ENCODE peak calls at places on chromosomes 16 and 17, in four cellular contexts. X, P, E and J are unnamed samples. For H3K4me1, the result is how much of the 10 kb centered on the place peaks cover.

GRCh38 chr17:9768381-9768934 is 22.9 kb downstream of the DHRS7C start:
- DNase-seq in P (no peak), E (no peak), X (peak), J (peak)

GRCh38 chr17:68981288-68981687 is 26.1 kb upstream of the ABCA8 start:
- DNase-seq in P (no peak), X (no peak), E (no peak), J (no peak)

GRCh38 chr17:47676199-47676472 is 17.8 kb upstream of the TBKBP1 start:
- DNase-seq in X (no peak), E (no peak), P (no peak), J (no peak)

GRCh38 chr16:2905241-2905987 is 6.3 kb upstream of the FLYWCH1 start:
- DNase-seq in E (peak), X (peak), P (peak), J (peak)

GRCh38 chr16:22360963-22361659 is 13.3 kb downstream of the CDR2 start:
- DNase-seq in X (no peak), E (no peak), P (no peak), J (no peak)

GRCh38 chr17:80218391-80218790 is 1.7 kb downstream of the SGSH start:
- DNase-seq in E (no peak), P (peak), X (no peak), J (no peak)

GRCh38 chr17:76491271-76492184 is 9.7 kb downstream of the RHBDF2 start:
- DNase-seq in X (peak), E (no peak), P (peak), J (no peak)

GRCh38 chr16:19227643-19228042 is 57.9 kb upstream of the CLEC19A start:
- DNase-seq in P (no peak), X (no peak), E (no peak), J (no peak)

GRCh38 chr17:13160281-13160680 is 142.5 kb upstream of the ELAC2 start:
- DNase-seq in P (no peak), E (no peak), X (no peak), J (no peak)

GRCh38 chr16:3689731-3690130 is 27.6 kb downstream of the TRAP1 start:
- DNase-seq in P (peak), X (no peak), E (no peak), J (no peak)

GRCh38 chr16:4015275-4015990 is 100.8 kb downstream of the ADCY9 start:
- DNase-seq in X (no peak), P (no peak), E (no peak), J (no peak)

GRCh38 chr16:74608944-74609343 is 2.0 kb upstream of the GLG1 start:
- DNase-seq in P (no peak), E (peak), X (no peak), J (peak)

GRCh38 chr17:79424471-79425185 is 186.2 kb downstream of the RBFOX3 start:
- DNase-seq in P (no peak), X (no peak), E (no peak), J (no peak)

GRCh38 chr16:8850279-8850885 is 18.4 kb downstream of the CARHSP1 start:
- DNase-seq in P (peak), E (no peak), X (no peak), J (no peak)

GRCh38 chr17:29059281-29059680 is 16.3 kb downstream of the PIPOX start:
- DNase-seq in E (no peak), X (no peak), P (no peak), J (no peak)

GRCh38 chr16:16871196-16871595 is 492.3 kb downstream of the NPIPA7 start:
- DNase-seq in E (no peak), X (no peak), P (no peak), J (no peak)

GRCh38 chr17:21453144-21453982 is 77.2 kb downstream of the KCNJ12 start:
- DNase-seq in E (no peak), P (peak), X (no peak), J (no peak)

GRCh38 chr16:24728011-24728410 is 1.4 kb upstream of the TNRC6A start:
- DNase-seq in P (no peak), E (no peak), X (no peak), J (no peak)

GRCh38 chr17:79730769-79731483 is at the start of gene ENPP7:
- DNase-seq in E (no peak), P (peak), X (no peak), J (no peak)

GRCh38 chr16:59044616-59045015 is 310.5 kb upstream of the GOT2 start:
- DNase-seq in E (no peak), X (no peak), P (no peak), J (no peak)

GRCh38 chr16:55294947-55295346 is 29.1 kb upstream of the IRX6 start:
- DNase-seq in E (no peak), P (no peak), X (no peak), J (no peak)

GRCh38 chr17:66580178-66580577 is 254.7 kb upstream of the CACNG5 start:
- DNase-seq in P (no peak), E (no peak), X (no peak), J (no peak)

GRCh38 chr17:82943751-82944150 is 103.9 kb upstream of the ZNF750 start:
- DNase-seq in E (no peak), X (no peak), P (peak), J (no peak)

GRCh38 chr17:82382933-82383255 is 11.3 kb downstream of the UTS2R start:
- DNase-seq in X (no peak), P (peak), E (no peak), J (no peak)

GRCh38 chr16:71788578-71788977 is 20.1 kb downstream of the AP1G1 start:
- DNase-seq in X (no peak), P (no peak), E (no peak), J (no peak)

GRCh38 chr16:73068546-73069401 is 20.8 kb upstream of the ZFHX3 start:
- DNase-seq in X (no peak), P (no peak), E (no peak), J (no peak)

GRCh38 chr17:81083125-81083765 is 48.3 kb downstream of the BAIAP2 start:
- DNase-seq in P (no peak), E (no peak), X (no peak), J (no peak)

GRCh38 chr16:79171504-79172240 is 428.9 kb downstream of the MAF start:
- DNase-seq in X (no peak), E (no peak), P (no peak), J (no peak)

GRCh38 chr17:38329808-38330730 is 13.7 kb downstream of the GPR179 start:
- DNase-seq in X (no peak), P (peak), E (no peak), J (no peak)

GRCh38 chr16:13390093-13390985 is 488.9 kb downstream of the SHISA9 start:
- DNase-seq in E (no peak), X (peak), P (no peak), J (no peak)

GRCh38 chr16:4944333-4945281 is 7.7 kb upstream of the PPL start:
- DNase-seq in X (no peak), E (no peak), P (peak), J (no peak)

GRCh38 chr16:12617401-12617819 is 186.3 kb downstream of the CPPED1 start:
- DNase-seq in P (no peak), E (no peak), X (no peak), J (no peak)

GRCh38 chr16:67673712-67674580 is 7.3 kb downstream of the C16orf86 start:
- DNase-seq in P (peak), X (no peak), E (no peak), J (no peak)

GRCh38 chr17:78802008-78802407 is 19.9 kb upstream of the CYTH1 start:
- DNase-seq in E (no peak), X (no peak), P (no peak), J (no peak)

DNA sequence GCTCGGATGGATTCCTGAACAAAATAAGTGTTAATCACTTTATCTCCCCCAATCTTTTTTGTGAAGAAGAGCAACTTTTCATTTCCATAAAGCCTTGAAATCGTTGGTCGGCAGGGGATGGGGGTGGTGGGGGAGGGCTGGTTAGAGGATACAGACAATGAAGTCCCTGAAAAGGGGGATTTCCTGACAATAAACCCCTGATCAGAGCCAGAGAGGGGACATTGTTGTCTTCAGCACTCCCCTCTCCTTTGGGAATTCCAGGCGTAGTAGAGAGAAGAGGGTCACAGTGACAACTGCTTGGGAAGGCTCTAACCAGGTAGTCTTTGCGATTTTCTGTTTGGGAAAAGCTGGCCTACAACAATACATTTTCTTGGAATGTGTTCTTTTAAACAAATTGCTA is 20.5 kb downstream of the TOX3 start:
- DNase-seq in P (no peak), X (no peak), E (no peak), J (no peak)
- H3K4me1 ChIP-seq in P (under half), X (under half), E (under half), J (under half)

GRCh38 chr16:27498426-27498825 is 51.3 kb downstream of the GTF3C1 start:
- DNase-seq in P (no peak), X (no peak), E (no peak), J (no peak)

GRCh38 chr16:27499659-27500055 is 50.1 kb downstream of the GTF3C1 start:
- DNase-seq in P (no peak), X (no peak), E (no peak), J (no peak)

GRCh38 chr16:27498020-27498419 is 51.7 kb downstream of the GTF3C1 start:
- DNase-seq in X (no peak), E (no peak), P (no peak), J (no peak)

GRCh38 chr16:27498916-27499658 is 50.6 kb downstream of the GTF3C1 start:
- DNase-seq in X (no peak), P (no peak), E (no peak), J (no peak)

GRCh38 chr16:27500801-27501200 is 48.9 kb downstream of the GTF3C1 start:
- DNase-seq in P (no peak), X (no peak), E (no peak), J (no peak)
- H3K4me1 ChIP-seq in P (under half), X (under half), E (under half), J (under half)

GRCh38 chr16:57144027-57144426 is 41.8 kb downstream of the PSME3IP1 start:
- DNase-seq in X (no peak), P (no peak), E (no peak), J (no peak)
- H3K4me1 ChIP-seq in X (half or more), P (under half), E (under half), J (under half)

DNA sequence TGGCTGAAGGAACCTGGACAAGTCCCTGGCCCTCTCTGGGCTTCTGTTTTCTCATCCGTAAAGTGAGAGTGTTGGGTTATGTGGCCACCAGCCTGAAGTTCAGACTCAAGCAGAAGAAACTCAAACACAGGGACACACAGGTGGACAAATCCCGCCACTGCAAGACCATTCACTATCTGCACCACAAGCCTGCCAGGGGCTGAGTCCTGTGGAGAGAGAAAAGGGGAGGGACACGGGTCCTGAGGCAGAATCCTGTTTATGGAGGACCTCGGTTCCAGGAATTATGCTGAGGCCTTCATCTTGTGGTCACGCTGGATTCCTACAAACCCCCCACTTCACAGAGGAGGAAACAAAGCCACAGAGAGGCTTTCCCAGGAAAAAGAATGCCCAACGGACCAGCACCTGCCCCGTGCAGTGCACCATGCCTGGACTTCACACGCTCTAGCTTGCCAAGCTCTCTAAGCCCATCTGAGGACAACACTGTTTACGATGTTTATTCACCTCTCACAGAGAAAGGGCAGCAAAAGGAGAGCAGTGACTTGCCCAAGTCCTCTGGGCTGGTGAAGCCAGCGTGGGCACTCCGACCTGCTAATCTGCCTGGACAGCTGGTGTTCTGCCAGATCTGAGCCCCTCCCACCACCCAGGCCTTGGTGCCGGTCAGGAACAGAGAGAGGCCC is 1.3 kb upstream of the SLC4A1 start:
- DNase-seq in X (no peak), P (no peak), E (no peak), J (no peak)
- H3K4me1 ChIP-seq in X (under half), P (under half), E (under half), J (under half)

DNA sequence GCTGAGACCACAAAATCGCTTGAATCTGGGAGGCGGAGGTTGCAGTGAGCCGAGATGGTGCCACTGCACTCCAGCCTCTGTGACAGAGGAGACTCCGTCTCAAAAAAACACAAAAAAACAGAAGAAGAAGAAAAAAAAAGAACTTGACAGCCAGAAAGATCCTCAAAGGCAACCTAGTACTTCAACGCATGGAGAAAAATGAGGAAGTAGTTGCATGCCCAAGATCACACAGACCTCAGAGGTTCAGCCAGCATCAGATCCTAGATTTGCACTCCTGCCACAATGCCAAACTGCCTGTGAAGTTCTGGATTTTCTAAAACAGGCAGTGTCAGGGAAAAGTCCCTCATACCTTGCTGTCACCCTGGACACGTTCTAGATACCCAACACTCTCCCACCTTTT is 1.5 kb downstream of the ATPAF2 start:
- DNase-seq in X (peak), P (no peak), E (no peak), J (no peak)
- H3K4me1 ChIP-seq in X (under half), P (under half), E (under half), J (under half)

DNA sequence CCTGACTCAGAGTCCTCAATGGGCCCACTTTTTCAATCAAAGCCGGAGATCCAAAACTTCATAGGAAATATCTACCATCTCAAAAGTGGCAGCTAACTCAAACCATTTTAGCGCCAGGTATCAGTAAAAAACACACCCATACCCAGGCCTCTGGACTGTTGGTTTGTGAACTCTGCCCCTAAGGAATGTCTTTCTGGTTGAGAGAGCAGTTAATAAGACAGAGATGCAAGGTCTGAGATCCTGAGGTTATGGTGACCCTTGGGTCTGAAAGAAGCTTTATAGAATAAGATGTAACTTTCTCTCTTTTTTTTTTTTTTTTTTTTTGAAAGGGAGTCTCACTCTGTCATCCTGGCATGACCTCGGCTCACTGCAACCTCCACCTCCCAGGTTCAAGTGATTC is 350.5 kb downstream of the SOX9 start:
- DNase-seq in X (no peak), E (no peak), P (no peak), J (no peak)
- H3K4me1 ChIP-seq in X (under half), E (under half), P (under half), J (under half)

GRCh38 chr17:6512552-6512951 is 43.8 kb downstream of the PITPNM3 start:
- DNase-seq in X (no peak), E (no peak), P (no peak), J (no peak)
- H3K4me1 ChIP-seq in X (under half), E (under half), P (under half), J (under half)

GRCh38 chr16:31877876-31878642 is 4.5 kb downstream of the ZNF267 start:
- DNase-seq in P (no peak), X (no peak), E (no peak), J (no peak)

GRCh38 chr16:31876955-31877828 is 3.6 kb downstream of the ZNF267 start:
- DNase-seq in P (no peak), X (no peak), E (peak), J (peak)

GRCh38 chr16:31875112-31875803 is 1.7 kb downstream of the ZNF267 start:
- DNase-seq in X (peak), P (no peak), E (no peak), J (no peak)

GRCh38 chr16:31879937-31880321 is 6.3 kb downstream of the ZNF267 start:
- DNase-seq in X (no peak), E (no peak), P (no peak), J (no peak)

DNA sequence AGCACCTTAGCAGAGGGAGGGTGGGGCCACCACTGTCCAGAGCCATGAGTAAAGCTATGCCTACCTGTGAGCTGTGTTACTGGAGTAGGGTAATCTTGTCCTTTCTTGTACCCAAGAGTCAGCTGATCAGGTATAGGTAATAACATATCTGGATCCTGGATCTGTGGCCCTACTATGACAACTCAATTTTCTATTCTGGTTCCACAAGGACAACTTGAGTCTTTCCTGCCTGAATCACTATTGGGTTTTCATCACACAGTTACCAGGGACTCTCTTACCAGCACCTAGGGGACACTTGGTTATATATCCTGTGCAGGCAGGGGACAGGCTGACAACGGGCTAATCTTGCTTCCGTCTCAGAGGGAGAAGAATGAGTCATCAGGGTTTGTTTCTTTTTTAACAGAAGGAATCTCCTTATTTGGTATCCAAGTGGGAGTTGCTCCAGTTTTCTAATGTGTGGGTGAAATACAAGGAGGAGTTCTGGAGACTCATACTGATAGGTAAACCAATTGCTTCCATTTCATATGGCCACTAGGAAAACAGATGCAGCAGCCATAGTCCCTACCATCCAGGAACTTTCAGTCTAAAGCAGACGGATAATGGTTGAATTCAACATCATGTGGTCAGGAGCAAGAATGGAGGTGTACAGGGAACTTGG is 6.8 kb downstream of the ZNF267 start:
- DNase-seq in E (peak), X (no peak), P (no peak), J (peak)
- H3K4me1 ChIP-seq in E (under half), X (under half), P (under half), J (half or more)

DNA sequence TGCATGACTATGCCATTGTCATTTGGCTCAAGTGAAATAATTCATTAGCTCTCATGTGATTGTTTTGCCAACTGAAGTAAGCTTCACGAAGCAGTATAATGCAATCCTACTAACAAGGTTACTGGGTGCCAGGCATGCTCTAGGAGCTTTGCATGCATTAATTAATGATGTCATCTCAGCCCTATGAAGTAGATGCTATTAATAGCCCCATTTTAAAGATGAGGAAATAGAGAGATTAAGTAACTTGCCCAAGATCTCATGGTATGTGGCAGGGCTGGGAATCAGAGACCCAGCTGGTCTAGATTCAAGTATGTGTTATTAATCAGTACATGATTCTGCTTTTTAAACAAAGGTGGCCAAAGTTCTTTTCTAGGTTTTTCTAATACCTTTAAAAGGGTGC is 14.1 kb downstream of the KRT39 start:
- DNase-seq in E (no peak), P (no peak), X (no peak), J (no peak)
- H3K4me1 ChIP-seq in E (under half), P (under half), X (under half), J (under half)

DNA sequence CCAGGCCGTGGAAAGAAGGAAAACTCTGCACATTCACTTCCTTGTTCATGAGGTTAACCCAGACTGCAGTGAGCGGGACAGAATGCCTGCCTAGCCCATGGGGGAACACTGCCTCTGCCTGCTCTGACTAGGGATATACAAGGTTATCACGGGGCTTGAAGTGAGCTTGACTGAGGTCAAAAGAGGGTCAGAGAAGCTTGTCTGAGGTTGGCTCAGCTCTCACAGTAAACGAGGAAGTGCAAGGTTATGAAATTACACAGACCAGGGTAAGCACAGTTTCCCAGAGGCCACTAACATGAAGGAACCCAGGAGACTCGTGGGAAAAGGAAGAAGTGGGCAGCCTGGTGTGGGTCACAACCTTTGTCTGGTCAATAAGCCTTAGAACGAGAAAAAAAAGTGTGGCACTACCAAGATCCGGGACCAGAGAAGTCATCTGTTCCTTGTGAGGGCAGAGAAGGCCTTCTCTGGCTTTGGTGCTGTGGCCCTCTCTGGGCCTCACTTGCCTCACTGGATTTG is 28.8 kb downstream of the HIC1 start:
- DNase-seq in X (no peak), P (no peak), E (no peak), J (no peak)
- H3K4me1 ChIP-seq in X (under half), P (under half), E (under half), J (under half)